ENCODE peak calls at places on chromosomes 6 and 20, in ten cellular contexts. P is RKO; Z is stromal cell of bone marrow; Q is C1 segment of cervical spinal cord; U is BE2C; D is T-helper 2 cell; J is stimulated activated CD4-positive, alpha-beta T cell treated with anti-CD3 and anti-CD28 coated beads, Interleukin-12 subunit alpha, Interleukin-12 subunit beta, amount 100 ng/mL, for 4 hours; H is germinal center; M is neural progenitor cell; Y is posterior vena cava. V is an unnamed sample.

GRCh38 chr6:89242574-89243330 is 25.6 kb upstream of the GABRR1 start:
- DNase-seq in Y (no peak), P (peak), D (peak), U (peak), M (peak), J (no peak), Q (no peak), Z (peak), H (no peak), V (peak)

GRCh38 chr20:50003253-50003656 is 20.5 kb downstream of the SNAI1 start:
- DNase-seq in U (no peak), P (peak), Y (no peak), Z (no peak), Q (no peak), D (no peak), J (no peak), M (no peak), H (no peak), V (no peak)

GRCh38 chr20:6038256-6038655 is 15.6 kb downstream of the LRRN4 start:
- DNase-seq in Z (no peak), Q (peak), P (no peak), J (no peak), H (no peak), M (peak), U (no peak), Y (no peak), D (no peak), V (no peak)

GRCh38 chr6:90605749-90606344 is 19.0 kb upstream of the MAP3K7 start:
- DNase-seq in H (no peak), U (no peak), D (no peak), P (no peak), J (no peak), M (no peak), Q (no peak), Z (no peak), Y (no peak), V (no peak)

GRCh38 chr6:95841560-95841959 is 174.2 kb upstream of the FUT9 start:
- DNase-seq in D (no peak), Y (no peak), M (no peak), H (no peak), Z (no peak), J (no peak), Q (no peak), U (no peak), P (no peak), V (no peak)

GRCh38 chr6:69233195-69233524 is 563.6 kb downstream of the LMBRD1 start:
- DNase-seq in D (no peak), Q (no peak), U (no peak), Z (no peak), P (no peak), J (no peak), M (peak), H (no peak), Y (no peak), V (no peak)

GRCh38 chr6:132289761-132290160 is 111.5 kb downstream of the MOXD1 start:
- DNase-seq in U (no peak), Q (no peak), Y (no peak), D (no peak), Z (no peak), J (no peak), M (no peak), P (no peak), H (no peak), V (no peak)

GRCh38 chr20:17786221-17786718 is 86.5 kb downstream of the BANF2 start:
- DNase-seq in U (no peak), Y (no peak), J (no peak), H (no peak), Z (peak), P (no peak), M (no peak), D (no peak), Q (no peak), V (no peak)

GRCh38 chr6:82072113-82072512 is 175.4 kb downstream of the IBTK start:
- DNase-seq in Y (no peak), M (no peak), H (no peak), P (no peak), J (no peak), D (no peak), U (no peak), Z (no peak), Q (no peak), V (no peak)

GRCh38 chr20:49281913-49282467 is 4.1 kb upstream of the ZNFX1 start:
- DNase-seq in Y (no peak), M (no peak), P (no peak), D (no peak), Q (no peak), J (no peak), Z (no peak), U (no peak), H (no peak), V (no peak)

GRCh38 chr6:159422041-159422984 is 253.1 kb downstream of the FNDC1 start:
- DNase-seq in Y (peak), U (no peak), M (no peak), P (no peak), Q (no peak), Z (no peak), D (no peak), J (no peak), H (no peak), V (no peak)

GRCh38 chr20:42775037-42775436 is 414.7 kb downstream of the PTPRT start:
- DNase-seq in M (no peak), Q (no peak), Y (no peak), P (peak), D (no peak), U (no peak), J (no peak), Z (no peak), H (no peak), V (no peak)

GRCh38 chr20:15122613-15123012 is 785.2 kb upstream of the FLRT3 start:
- DNase-seq in Y (no peak), Z (no peak), H (no peak), P (no peak), U (no peak), M (no peak), D (no peak), J (no peak), Q (no peak), V (no peak)

GRCh38 chr6:139881728-139882211 is 507.3 kb upstream of the CITED2 start:
- DNase-seq in Y (no peak), Q (no peak), U (peak), P (peak), H (peak), Z (no peak), J (no peak), D (peak), M (peak), V (no peak)

GRCh38 chr6:31075528-31075927 is 36.8 kb downstream of the C6orf15 start:
- DNase-seq in M (no peak), Y (no peak), P (peak), D (no peak), H (no peak), J (no peak), Z (peak), U (no peak), Q (no peak), V (no peak)

GRCh38 chr6:124995645-124996325 is 33.5 kb downstream of the RNF217 start:
- DNase-seq in Q (no peak), P (no peak), U (no peak), Z (no peak), J (no peak), Y (no peak), D (no peak), M (no peak), H (no peak), V (no peak)

GRCh38 chr6:99575544-99576227 is 7.2 kb upstream of the CCNC start:
- DNase-seq in Y (no peak), D (no peak), Z (no peak), J (no peak), H (no peak), M (no peak), Q (no peak), P (no peak), U (no peak), V (no peak)

GRCh38 chr6:24927234-24927955 is 8.4 kb downstream of the RIPOR2 start:
- DNase-seq in Y (no peak), J (no peak), P (no peak), M (no peak), U (no peak), D (peak), H (no peak), Z (no peak), Q (no peak), V (no peak)

GRCh38 chr20:63678071-63678470 is 18.4 kb upstream of the TNFRSF6B start:
- DNase-seq in D (no peak), Q (no peak), H (no peak), J (no peak), M (no peak), Y (no peak), U (no peak), Z (no peak), P (no peak), V (no peak)

GRCh38 chr20:21087862-21088540 is 18.2 kb downstream of the LINC00237 start:
- DNase-seq in Y (no peak), J (no peak), Q (no peak), M (no peak), U (no peak), D (no peak), Z (no peak), P (no peak), H (no peak), V (no peak)

GRCh38 chr6:63418741-63419140 is 99.0 kb upstream of the LGSN start:
- DNase-seq in P (no peak), Q (peak), H (no peak), Z (no peak), Y (no peak), D (no peak), U (no peak), M (peak), J (no peak), V (no peak)

GRCh38 chr6:33091957-33092356 is 16.2 kb downstream of the HLA-DPB1 start:
- DNase-seq in P (no peak), D (peak), Q (no peak), H (peak), Z (no peak), U (peak), J (peak), M (peak), Y (peak), V (peak)

GRCh38 chr6:14822689-14823088 is 423.2 kb upstream of the JARID2 start:
- DNase-seq in Q (no peak), U (no peak), Y (no peak), H (no peak), Z (no peak), D (no peak), M (no peak), P (no peak), J (no peak), V (no peak)

GRCh38 chr20:21288587-21289370 is 14.4 kb upstream of the XRN2 start:
- DNase-seq in U (no peak), P (no peak), M (no peak), Y (no peak), H (no peak), D (no peak), Q (no peak), Z (no peak), J (no peak), V (no peak)

GRCh38 chr6:34243131-34243771 is 5.6 kb downstream of the SMIM29 start:
- DNase-seq in Z (no peak), Q (no peak), U (no peak), J (no peak), H (no peak), Y (no peak), M (no peak), D (no peak), P (peak), V (no peak)

GRCh38 chr6:111874030-111874425 is 776 bp upstream of the FYN start:
- DNase-seq in J (peak), Y (no peak), U (peak), Q (no peak), Z (no peak), H (peak), M (no peak), P (peak), D (peak), V (peak)

GRCh38 chr20:50848341-50848808 is 53.5 kb downstream of the BCAS4 start:
- DNase-seq in U (no peak), Y (no peak), P (no peak), Q (peak), M (no peak), J (no peak), D (no peak), H (peak), Z (no peak), V (no peak)

GRCh38 chr20:46185353-46185752 is 67.2 kb downstream of the CD40 start:
- DNase-seq in Z (no peak), M (no peak), U (no peak), D (no peak), Q (no peak), J (no peak), H (no peak), Y (no peak), P (no peak), V (no peak)

GRCh38 chr20:63791497-63792156 is 39.4 kb downstream of the ZBTB46 start:
- DNase-seq in Y (no peak), U (no peak), H (no peak), M (no peak), D (no peak), Q (no peak), J (no peak), P (no peak), Z (no peak), V (no peak)

GRCh38 chr6:144408151-144408550 is 123.0 kb downstream of the UTRN start:
- DNase-seq in Q (no peak), M (peak), U (no peak), Y (no peak), D (no peak), J (no peak), P (no peak), Z (peak), H (no peak), V (no peak)

GRCh38 chr6:87920245-87920644 is 127.4 kb upstream of the SPACA1 start:
- DNase-seq in P (no peak), Q (no peak), Z (no peak), M (no peak), H (no peak), Y (no peak), J (no peak), D (no peak), U (no peak), V (no peak)